ENCODE peak calls at places on chromosome 1, in nine cellular contexts. E is prostate gland; V is Ammon's horn; K is pulmonary artery endothelial cell; X is AG10803; W is central memory CD4-positive, alpha-beta T cell; P is NCI-H2081; G is cardiac fibroblast; J is amniotic stem cell. T is an unnamed sample.

GRCh38 chr1:47805826-47806450 is 191.2 kb downstream of the TRABD2B start:
- DNase-seq in E (no peak), V (peak), K (no peak), X (no peak), W (no peak), P (peak), G (no peak), J (no peak), T (peak)

GRCh38 chr1:111195002-111195684 is 5.3 kb downstream of the DENND2D start:
- DNase-seq in E (no peak), V (no peak), K (no peak), X (no peak), W (no peak), P (no peak), G (no peak), J (no peak), T (no peak)

GRCh38 chr1:232902766-232903357 is 47.5 kb upstream of the NTPCR start:
- DNase-seq in E (no peak), V (no peak), K (no peak), X (no peak), W (no peak), P (no peak), G (no peak), J (no peak), T (no peak)

GRCh38 chr1:156618853-156619581 is at the start of gene HAPLN2:
- DNase-seq in E (no peak), V (peak), K (no peak), X (no peak), W (no peak), P (peak), G (no peak), J (no peak), T (peak)

GRCh38 chr1:198212675-198213074 is 55.9 kb downstream of the NEK7 start:
- DNase-seq in E (no peak), V (no peak), K (no peak), X (peak), W (no peak), P (no peak), G (peak), J (no peak), T (no peak)

GRCh38 chr1:1080122-1080753 is 6.1 kb upstream of the RNF223 start:
- DNase-seq in E (no peak), V (peak), K (no peak), X (peak), W (no peak), P (no peak), G (peak), J (no peak), T (peak)

GRCh38 chr1:217332426-217333065 is 298.3 kb downstream of the GPATCH2 start:
- DNase-seq in E (no peak), V (peak), K (no peak), X (no peak), W (no peak), P (no peak), G (peak), J (no peak), T (peak)

GRCh38 chr1:14842891-14843290 is 244.4 kb downstream of the KAZN start:
- DNase-seq in E (no peak), V (no peak), K (no peak), X (no peak), W (no peak), P (no peak), G (peak), J (no peak), T (no peak)

GRCh38 chr1:151009206-151009587 is 948 bp downstream of the PRUNE1 start:
- DNase-seq in E (no peak), V (no peak), K (no peak), X (peak), W (no peak), P (no peak), G (no peak), J (no peak), T (no peak)

GRCh38 chr1:95353185-95353584 is 119.2 kb downstream of the RWDD3 start:
- DNase-seq in E (peak), V (no peak), K (no peak), X (no peak), W (no peak), P (peak), G (no peak), J (no peak), T (no peak)

GRCh38 chr1:86552376-86552775 is 5.5 kb downstream of the CLCA4 start:
- DNase-seq in E (no peak), V (no peak), K (no peak), X (no peak), W (no peak), P (no peak), G (no peak), J (no peak), T (no peak)

GRCh38 chr1:60299581-60299980 is 226.0 kb upstream of the C1orf87 start:
- DNase-seq in E (no peak), V (no peak), K (no peak), X (no peak), W (no peak), P (no peak), G (no peak), J (no peak), T (no peak)

GRCh38 chr1:35851175-35851869 is 31.7 kb upstream of the AGO1 start:
- DNase-seq in E (no peak), V (peak), K (no peak), X (peak), W (no peak), P (no peak), G (peak), J (no peak), T (no peak)